ENCODE peak calls at places on chromosomes 11 and 22, in seven cellular contexts. S is ACHN; T is lower lobe of right lung; C is stimulated activated CD4-positive, alpha-beta T cell treated with anti-CD3 and anti-CD28 coated beads, Interleukin-1b, Interleukin-23, amount 100 ng/mL, for 1 hour; J is activated T-helper 9 cell treated with anti-CD3 and anti-CD28 coated beads, Interleukin-2, amount 50 U/mL, for 16 hours; N is A172; X is body of pancreas. Z is an unnamed sample.

GRCh38 chr11:15793032-15793996 is 563.0 kb downstream of the SOX6 start:
- DNase-seq in S (no peak), T (no peak), C (no peak), J (no peak), N (no peak), X (no peak), Z (no peak)

GRCh38 chr22:36770946-36771340 is 5.0 kb downstream of the IFT27 start:
- DNase-seq in S (no peak), T (no peak), C (no peak), J (no peak), N (no peak), X (no peak), Z (no peak)

GRCh38 chr11:20873054-20873453 is 203.7 kb downstream of the NELL1 start:
- DNase-seq in S (peak), T (no peak), C (no peak), J (no peak), N (no peak), X (no peak), Z (no peak)

GRCh38 chr22:49404020-49404419 is 423.7 kb downstream of the BRD1 start:
- DNase-seq in S (no peak), T (peak), C (no peak), J (no peak), N (no peak), X (no peak), Z (no peak)

GRCh38 chr11:63022422-63022821 is 6.8 kb upstream of the SLC22A8 start:
- DNase-seq in S (no peak), T (no peak), C (no peak), J (no peak), N (no peak), X (no peak), Z (no peak)

GRCh38 chr11:117182551-117182935 is 4.0 kb downstream of the SIDT2 start:
- DNase-seq in S (no peak), T (peak), C (no peak), J (no peak), N (no peak), X (no peak), Z (no peak)

GRCh38 chr22:37098976-37099577 is 10.4 kb downstream of the TMPRSS6 start:
- DNase-seq in S (no peak), T (no peak), C (no peak), J (no peak), N (no peak), X (no peak), Z (no peak)

GRCh38 chr11:94305146-94305545 is 766 bp downstream of the IZUMO1R start:
- DNase-seq in S (no peak), T (no peak), C (no peak), J (no peak), N (no peak), X (no peak), Z (no peak)

GRCh38 chr11:6755303-6755952 is 16.3 kb downstream of the OR2AG2 start:
- DNase-seq in S (peak), T (no peak), C (no peak), J (no peak), N (peak), X (peak), Z (no peak)

GRCh38 chr11:114321621-114322257 is 25.5 kb downstream of the NNMT start:
- DNase-seq in S (peak), T (no peak), C (no peak), J (no peak), N (peak), X (peak), Z (no peak)

GRCh38 chr11:9313648-9314290 is 624 bp downstream of the TMEM41B start:
- DNase-seq in S (peak), T (no peak), C (no peak), J (no peak), N (peak), X (no peak), Z (no peak)

GRCh38 chr11:67301951-67302516 is 1.3 kb upstream of the SSH3 start:
- DNase-seq in S (peak), T (peak), C (no peak), J (no peak), N (peak), X (peak), Z (peak)

GRCh38 chr11:66048525-66049313 is at the start of gene GAL3ST3:
- DNase-seq in S (no peak), T (no peak), C (no peak), J (no peak), N (no peak), X (no peak), Z (no peak)